ENCODE peak calls at places on chromosomes 4 and X, in ten cellular contexts. Z is T-helper 22 cell; I is epithelial cell of proximal tubule; H is M059J; P is A549; V is midbrain; E is progenitor cell of endocrine pancreas; S is CD4-positive, alpha-beta T cell; D is ureter; G is HAP-1. Q is an unnamed sample.

GRCh38 chr4:121272526-121272925 is 108.3 kb downstream of the QRFPR start:
- DNase-seq in Z (no peak), I (no peak), H (peak), P (no peak), V (no peak), E (no peak), S (no peak), D (no peak), G (no peak), Q (peak)

GRCh38 chrX:101658661-101659477 is 781 bp downstream of the ARMCX2 start:
- DNase-seq in Z (peak), I (no peak), H (peak), P (peak), V (peak), E (peak), S (peak), D (peak), G (no peak), Q (no peak)

GRCh38 chr4:124647599-124647998 is 64.9 kb downstream of the ANKRD50 start:
- DNase-seq in Z (no peak), I (no peak), H (no peak), P (no peak), V (no peak), E (no peak), S (no peak), D (no peak), G (no peak), Q (no peak)

GRCh38 chrX:40172169-40172979 is 74.6 kb upstream of the BCOR start:
- DNase-seq in Z (no peak), I (no peak), H (peak), P (no peak), V (peak), E (no peak), S (no peak), D (no peak), G (peak), Q (no peak)

GRCh38 chr4:56200275-56200674 is 187.0 kb downstream of the AASDH start:
- DNase-seq in Z (no peak), I (no peak), H (no peak), P (no peak), V (no peak), E (no peak), S (no peak), D (no peak), G (no peak), Q (no peak)

GRCh38 chr4:109207060-109207459 is 95.4 kb downstream of the COL25A1 start:
- DNase-seq in Z (no peak), I (no peak), H (peak), P (no peak), V (no peak), E (no peak), S (no peak), D (no peak), G (peak), Q (no peak)

GRCh38 chr4:187602339-187603092 is 393.1 kb upstream of the ZFP42 start:
- DNase-seq in Z (no peak), I (peak), H (peak), P (no peak), V (no peak), E (no peak), S (no peak), D (no peak), G (no peak), Q (no peak)

GRCh38 chr4:14985161-14985560 is 17.1 kb upstream of the CPEB2 start:
- DNase-seq in Z (no peak), I (no peak), H (no peak), P (no peak), V (no peak), E (no peak), S (no peak), D (no peak), G (no peak), Q (no peak)

GRCh38 chrX:45852884-45853283 is 652.2 kb upstream of the DIPK2B start:
- DNase-seq in Z (no peak), I (no peak), H (peak), P (no peak), V (no peak), E (no peak), S (no peak), D (no peak), G (peak), Q (peak)

GRCh38 chr4:25993564-25994185 is 79.7 kb downstream of the SMIM20 start:
- DNase-seq in Z (no peak), I (no peak), H (peak), P (peak), V (no peak), E (no peak), S (no peak), D (no peak), G (peak), Q (no peak)

GRCh38 chr4:159006202-159006601 is 96.7 kb upstream of the RAPGEF2 start:
- DNase-seq in Z (no peak), I (no peak), H (peak), P (peak), V (no peak), E (no peak), S (no peak), D (no peak), G (no peak), Q (peak)

GRCh38 chr4:82948647-82949204 is 48.2 kb downstream of the THAP9 start:
- DNase-seq in Z (no peak), I (no peak), H (peak), P (no peak), V (no peak), E (no peak), S (no peak), D (no peak), G (no peak), Q (no peak)

GRCh38 chr4:151841107-151841506 is 80.3 kb upstream of the GATB start:
- DNase-seq in Z (no peak), I (no peak), H (no peak), P (no peak), V (no peak), E (no peak), S (no peak), D (no peak), G (no peak), Q (no peak)

GRCh38 chr4:74112399-74113090 is 13.6 kb upstream of the CXCL2 start:
- DNase-seq in Z (no peak), I (no peak), H (peak), P (no peak), V (no peak), E (no peak), S (no peak), D (no peak), G (no peak), Q (no peak)

GRCh38 chrX:45850197-45850774 is 649.6 kb upstream of the DIPK2B start:
- DNase-seq in Z (no peak), I (no peak), H (peak), P (no peak), V (no peak), E (no peak), S (peak), D (no peak), G (peak), Q (peak)

GRCh38 chr4:88969746-88970145 is 87.2 kb downstream of the FAM13A start:
- DNase-seq in Z (no peak), I (no peak), H (no peak), P (no peak), V (no peak), E (no peak), S (no peak), D (no peak), G (no peak), Q (no peak)

GRCh38 chr4:101818362-101818761 is 27.8 kb downstream of the BANK1 start:
- DNase-seq in Z (no peak), I (no peak), H (peak), P (no peak), V (no peak), E (no peak), S (no peak), D (no peak), G (no peak), Q (no peak)

GRCh38 chr4:158236304-158237030 is 26.2 kb downstream of the TMEM144 start:
- DNase-seq in Z (no peak), I (no peak), H (no peak), P (no peak), V (peak), E (no peak), S (no peak), D (no peak), G (no peak), Q (no peak)

GRCh38 chr4:154344686-154345085 is 146.9 kb downstream of the DCHS2 start:
- DNase-seq in Z (no peak), I (no peak), H (no peak), P (no peak), V (no peak), E (no peak), S (no peak), D (no peak), G (no peak), Q (no peak)

GRCh38 chr4:73309211-73309610 is 50.6 kb upstream of the ANKRD17 start:
- DNase-seq in Z (no peak), I (no peak), H (no peak), P (no peak), V (no peak), E (no peak), S (no peak), D (no peak), G (no peak), Q (no peak)

Q was measured in PC-9.